ENCODE peak calls at places on chromosomes 5 and 9, in ten cellular contexts. J, A, M, K, E, Y, O, C, S and N are unnamed samples.

GRCh38 chr5:93599427-93600146 is 16.6 kb downstream of the NR2F1 start:
- DNase-seq in C (no peak), S (no peak), A (no peak), J (no peak), M (no peak), Y (no peak), O (no peak), E (no peak), K (no peak), N (no peak)

GRCh38 chr5:150249744-150250143 is 39.8 kb downstream of the CAMK2A start:
- DNase-seq in K (no peak), S (no peak), E (no peak), C (no peak), M (no peak), O (no peak), J (no peak), A (no peak), Y (no peak), N (no peak)

GRCh38 chr9:80964374-80964773 is 725.0 kb downstream of the TLE1 start:
- DNase-seq in K (no peak), M (no peak), J (no peak), Y (no peak), C (no peak), O (no peak), S (no peak), E (no peak), A (no peak), N (no peak)

GRCh38 chr5:122228728-122229392 is 83.2 kb upstream of the SNCAIP start:
- DNase-seq in A (no peak), Y (no peak), O (no peak), M (no peak), K (no peak), C (no peak), J (no peak), S (no peak), E (no peak), N (no peak)

GRCh38 chr9:133006731-133007352 is 24.0 kb upstream of the GTF3C5 start:
- DNase-seq in E (no peak), M (no peak), C (no peak), O (no peak), J (no peak), Y (no peak), A (no peak), S (no peak), K (no peak), N (no peak)

GRCh38 chr5:174218162-174218561 is 172.7 kb downstream of the NSG2 start:
- DNase-seq in C (no peak), E (no peak), A (no peak), M (no peak), Y (no peak), J (no peak), K (no peak), S (no peak), O (no peak), N (no peak)

GRCh38 chr9:82116538-82116937 is 128.0 kb downstream of the SPATA31D1 start:
- DNase-seq in K (no peak), A (no peak), E (no peak), J (no peak), Y (no peak), O (no peak), M (no peak), C (no peak), S (no peak), N (no peak)

GRCh38 chr9:136297016-136297691 is 6.7 kb downstream of the CCDC187 start:
- DNase-seq in S (no peak), A (no peak), M (no peak), C (no peak), Y (no peak), E (no peak), J (peak), K (no peak), O (no peak), N (peak)

GRCh38 chr9:114271556-114272510 is 51.1 kb upstream of the ORM1 start:
- DNase-seq in S (peak), A (peak), K (peak), M (no peak), E (no peak), Y (peak), O (no peak), C (no peak), J (no peak), N (peak)

GRCh38 chr5:89262030-89262429 is 379.0 kb upstream of the MEF2C start:
- DNase-seq in K (peak), S (no peak), O (no peak), J (no peak), M (no peak), Y (no peak), E (no peak), C (no peak), A (no peak), N (no peak)

GRCh38 chr5:76372320-76373054 is 30.6 kb upstream of the IQGAP2 start:
- DNase-seq in M (no peak), O (no peak), Y (peak), C (no peak), E (no peak), J (no peak), K (no peak), S (no peak), A (peak), N (no peak)

GRCh38 chr9:34594177-34594576 is 4.7 kb upstream of the CNTFR start:
- DNase-seq in Y (no peak), O (no peak), S (no peak), K (no peak), J (no peak), E (no peak), C (no peak), M (no peak), A (no peak), N (no peak)

GRCh38 chr5:13932006-13932405 is 12.5 kb downstream of the DNAH5 start:
- DNase-seq in S (no peak), M (no peak), J (no peak), E (no peak), O (no peak), K (no peak), Y (no peak), A (no peak), C (no peak), N (no peak)

GRCh38 chr5:131671994-131672655 is 37.1 kb upstream of the RAPGEF6 start:
- DNase-seq in S (peak), M (no peak), C (no peak), K (no peak), Y (peak), A (peak), E (no peak), O (peak), J (no peak), N (peak)

GRCh38 chr5:131671409-131671808 is 36.4 kb upstream of the RAPGEF6 start:
- DNase-seq in J (no peak), Y (no peak), C (no peak), K (no peak), S (no peak), A (peak), O (no peak), E (no peak), M (no peak), N (no peak)

GRCh38 chr5:131677115-131677514 is 42.1 kb upstream of the RAPGEF6 start:
- DNase-seq in M (no peak), J (no peak), A (no peak), C (no peak), O (no peak), E (no peak), S (no peak), K (no peak), Y (no peak), N (no peak)

GRCh38 chr5:131672791-131673190 is 37.8 kb upstream of the RAPGEF6 start:
- DNase-seq in O (no peak), Y (no peak), C (no peak), J (no peak), K (no peak), S (no peak), M (no peak), E (no peak), A (peak), N (no peak)
- H3K27ac ChIP-seq in O (peak), Y (no peak), C (no peak), J (peak), K (peak), S (no peak), M (peak), E (no peak), A (peak), N (no peak)

GRCh38 chr9:110161940-110162339 is 46.0 kb downstream of the C9orf152 start:
- DNase-seq in O (no peak), A (no peak), E (no peak), J (no peak), Y (no peak), C (no peak), S (no peak), M (no peak), K (no peak), N (no peak)

GRCh38 chr9:110157812-110158629 is 49.9 kb downstream of the C9orf152 start:
- DNase-seq in K (no peak), J (no peak), A (no peak), S (no peak), M (no peak), E (no peak), C (no peak), O (no peak), Y (no peak), N (no peak)

GRCh38 chr9:110160163-110160562 is 47.8 kb downstream of the C9orf152 start:
- DNase-seq in J (no peak), A (peak), S (no peak), C (no peak), M (no peak), E (no peak), Y (no peak), O (no peak), K (no peak), N (no peak)

GRCh38 chr9:110156902-110157301 is 51.1 kb downstream of the C9orf152 start:
- DNase-seq in M (no peak), C (no peak), J (no peak), E (no peak), K (no peak), Y (no peak), A (peak), O (no peak), S (no peak), N (no peak)

GRCh38 chr9:110160685-110161084 is 47.3 kb downstream of the C9orf152 start:
- DNase-seq in C (no peak), M (no peak), E (no peak), S (no peak), Y (no peak), K (no peak), O (no peak), J (no peak), A (no peak), N (no peak)
- H3K27ac ChIP-seq in C (no peak), M (no peak), E (no peak), S (no peak), Y (no peak), K (no peak), O (no peak), J (no peak), A (no peak), N (no peak)

GRCh38 chr5:80142996-80143395 is 107.8 kb downstream of the THBS4 start:
- DNase-seq in M (no peak), S (no peak), J (no peak), K (no peak), C (no peak), A (no peak), O (no peak), Y (no peak), E (no peak), N (no peak)

GRCh38 chr5:80139573-80139972 is 104.4 kb downstream of the THBS4 start:
- DNase-seq in S (no peak), O (no peak), J (no peak), Y (no peak), M (no peak), A (no peak), K (no peak), C (no peak), E (no peak), N (no peak)

GRCh38 chr5:80141147-80141671 is 106.1 kb downstream of the THBS4 start:
- DNase-seq in M (no peak), S (peak), J (peak), A (peak), Y (no peak), K (peak), O (peak), C (no peak), E (peak), N (peak)

GRCh38 chr5:80141681-80142080 is 106.5 kb downstream of the THBS4 start:
- DNase-seq in M (no peak), Y (no peak), A (no peak), C (no peak), K (no peak), E (no peak), S (no peak), O (no peak), J (no peak), N (no peak)

GRCh38 chr5:80140496-80140895 is 105.3 kb downstream of the THBS4 start:
- DNase-seq in K (no peak), J (no peak), C (no peak), S (no peak), O (no peak), Y (no peak), A (no peak), E (no peak), M (no peak), N (no peak)
- H3K27ac ChIP-seq in K (peak), J (peak), C (no peak), S (no peak), O (peak), Y (no peak), A (peak), E (no peak), M (peak), N (no peak)

GRCh38 chr5:121138495-121138907 is 674.4 kb downstream of the PRR16 start:
- DNase-seq in J (no peak), M (no peak), A (no peak), E (no peak), O (no peak), S (no peak), K (no peak), C (no peak), Y (no peak), N (peak)

GRCh38 chr5:121144764-121145163 is 680.7 kb downstream of the PRR16 start:
- DNase-seq in J (no peak), C (no peak), S (no peak), Y (no peak), E (no peak), K (no peak), M (no peak), A (peak), O (no peak), N (peak)

GRCh38 chr5:121138952-121139351 is 674.9 kb downstream of the PRR16 start:
- DNase-seq in A (no peak), S (no peak), O (no peak), Y (no peak), E (no peak), K (no peak), M (no peak), J (no peak), C (no peak), N (no peak)
- H3K27ac ChIP-seq in A (no peak), S (no peak), O (no peak), Y (no peak), E (no peak), K (no peak), M (no peak), J (no peak), C (no peak), N (peak)